ENCODE peak calls at places on chromosomes 2 and 18, in six cellular contexts. Q is AG04450, T is GM18507, B is T-helper 2 cell, U is body of pancreas, D is hippocampal formation. G is an unnamed sample.

GRCh38 chr18:11747731-11748130 is 58.7 kb downstream of the GNAL start:
- DNase-seq in B (no peak), Q (no peak), D (no peak), T (no peak), U (no peak), G (no peak)

GRCh38 chr2:136362676-136363390 is 244.9 kb upstream of the CXCR4 start:
- DNase-seq in B (no peak), T (no peak), D (no peak), Q (no peak), U (no peak), G (peak)

GRCh38 chr2:206203331-206203730 is 43.6 kb downstream of the EEF1B2 start:
- DNase-seq in B (no peak), D (no peak), U (no peak), Q (no peak), T (no peak), G (no peak)

GRCh38 chr2:74850816-74851566 is 17.1 kb downstream of the HK2 start:
- DNase-seq in Q (no peak), T (no peak), U (no peak), B (no peak), D (no peak), G (no peak)

GRCh38 chr18:10038268-10038667 is 124.5 kb downstream of the VAPA start:
- DNase-seq in Q (no peak), B (no peak), U (no peak), D (no peak), T (no peak), G (no peak)

GRCh38 chr2:127664065-127664894 is 11.1 kb downstream of the LIMS2 start:
- DNase-seq in B (no peak), D (no peak), T (no peak), U (peak), Q (no peak), G (no peak)

GRCh38 chr18:3604626-3605408 is 154.8 kb downstream of the TGIF1 start:
- DNase-seq in D (peak), U (no peak), T (no peak), B (no peak), Q (peak), G (peak)

GRCh38 chr2:155190342-155190741 is 491.8 kb downstream of the KCNJ3 start:
- DNase-seq in T (no peak), D (no peak), U (no peak), B (no peak), Q (no peak), G (no peak)

GRCh38 chr2:224776795-224777562 is 60.8 kb upstream of the CCDC195 start:
- DNase-seq in Q (no peak), U (no peak), T (no peak), B (no peak), D (no peak), G (no peak)

GRCh38 chr2:199228887-199229819 is 228.6 kb downstream of the SATB2 start:
- DNase-seq in U (no peak), T (peak), B (no peak), D (no peak), Q (peak), G (no peak)

GRCh38 chr2:233447506-233448219 is 93.4 kb downstream of the DGKD start:
- DNase-seq in B (no peak), T (no peak), U (no peak), Q (no peak), D (no peak), G (no peak)

GRCh38 chr2:139495851-139496250 is 715.7 kb upstream of the NXPH2 start:
- DNase-seq in T (no peak), Q (no peak), B (no peak), U (no peak), D (no peak), G (no peak)

GRCh38 chr2:44802409-44803099 is 138.9 kb upstream of the SIX3 start:
- DNase-seq in U (no peak), D (no peak), Q (no peak), B (no peak), T (no peak), G (peak)

GRCh38 chr2:21782866-21783265 is 659.1 kb downstream of the TDRD15 start:
- DNase-seq in D (no peak), Q (no peak), U (no peak), B (no peak), T (no peak), G (no peak)